ENCODE peak calls at places on chromosomes 11 and 22, in nine cellular contexts. A is psoas muscle; B is GF-D8; J is HCT116; P is NCI-H1092; R is SHP77 treated with DMSO at 0.1 percent for 48 hours; W is NCI-H524 treated with DMSO at 0.1 percent for 48 hours; S is T-helper 17 cell; V is stimulated activated CD4-positive, alpha-beta T cell treated with anti-CD3 and anti-CD28 coated beads, TNF-alpha, amount 100 ng/mL, for 4 hours. O is an unnamed sample.

GRCh38 chr22:19121631-19122142 is 525 bp downstream of the DGCR2 start:
- DNase-seq in A (peak), B (no peak), J (no peak), P (peak), R (peak), W (no peak), S (peak), V (peak), O (peak)

GRCh38 chr22:46087816-46088277 is 62.5 kb upstream of the PPARA start:
- DNase-seq in A (peak), B (no peak), J (no peak), P (peak), R (no peak), W (no peak), S (no peak), V (no peak), O (no peak)

GRCh38 chr11:22456993-22457748 is 119.0 kb downstream of the SLC17A6 start:
- DNase-seq in A (no peak), B (no peak), J (no peak), P (no peak), R (no peak), W (no peak), S (no peak), V (no peak), O (no peak)

GRCh38 chr11:117175781-117176180 is 2.8 kb upstream of the SIDT2 start:
- DNase-seq in A (no peak), B (no peak), J (no peak), P (no peak), R (no peak), W (no peak), S (no peak), V (no peak), O (no peak)

GRCh38 chr11:128448487-128448886 is 138.9 kb downstream of the ETS1 start:
- DNase-seq in A (no peak), B (no peak), J (peak), P (no peak), R (no peak), W (no peak), S (no peak), V (no peak), O (no peak)

GRCh38 chr11:56841210-56841810 is 92.8 kb upstream of the OR9G4 start:
- DNase-seq in A (peak), B (no peak), J (peak), P (peak), R (no peak), W (no peak), S (no peak), V (no peak), O (peak)

GRCh38 chr22:44391481-44392445 is 79.0 kb upstream of the SHISAL1 start:
- DNase-seq in A (peak), B (no peak), J (no peak), P (no peak), R (no peak), W (no peak), S (no peak), V (no peak), O (no peak)

GRCh38 chr11:11894486-11894885 is 52.7 kb downstream of the USP47 start:
- DNase-seq in A (no peak), B (no peak), J (no peak), P (no peak), R (no peak), W (no peak), S (no peak), V (no peak), O (no peak)

GRCh38 chr11:67389477-67389876 is 2.3 kb upstream of the RAD9A start:
- DNase-seq in A (no peak), B (no peak), J (no peak), P (no peak), R (peak), W (no peak), S (no peak), V (no peak), O (no peak)

GRCh38 chr11:111573821-111574249 is 28.4 kb upstream of the SIK2 start:
- DNase-seq in A (no peak), B (no peak), J (no peak), P (no peak), R (no peak), W (no peak), S (no peak), V (no peak), O (no peak)

GRCh38 chr11:17553249-17553546 is 6.1 kb downstream of the OTOG start:
- DNase-seq in A (no peak), B (no peak), J (no peak), P (no peak), R (no peak), W (no peak), S (no peak), V (no peak), O (no peak)

GRCh38 chr11:42205518-42205917 is 746.1 kb upstream of the LRRC4C start:
- DNase-seq in A (no peak), B (no peak), J (no peak), P (no peak), R (no peak), W (no peak), S (no peak), V (no peak), O (no peak)

GRCh38 chr22:28904211-28904808 is 20.9 kb downstream of the ZNRF3 start:
- DNase-seq in A (no peak), B (no peak), J (no peak), P (no peak), R (no peak), W (no peak), S (no peak), V (no peak), O (no peak)

GRCh38 chr11:2625183-2625582 is 74.6 kb downstream of the KCNQ1OT1 start:
- DNase-seq in A (no peak), B (no peak), J (no peak), P (no peak), R (no peak), W (no peak), S (no peak), V (no peak), O (no peak)

GRCh38 chr11:65454696-65455456 is 32.3 kb downstream of the NEAT1 start:
- DNase-seq in A (peak), B (no peak), J (peak), P (peak), R (peak), W (no peak), S (peak), V (peak), O (peak)